ENCODE peak calls at places on chromosomes 13 and 19, in four cellular contexts. O, C, B and I are unnamed samples.

GRCh38 chr19:15115080-15115479 is 7.9 kb downstream of the SYDE1 start:
- DNase-seq in O (no peak), B (no peak), C (no peak), I (no peak)

GRCh38 chr13:99505814-99506269 is 4.6 kb downstream of the TM9SF2 start:
- DNase-seq in C (no peak), B (no peak), O (no peak), I (peak)

GRCh38 chr19:1251233-1251502 is 2.8 kb downstream of the MIDN start:
- DNase-seq in O (peak), B (no peak), C (no peak), I (peak)

GRCh38 chr13:43304449-43304848 is 281.1 kb downstream of the DNAJC15 start:
- DNase-seq in C (no peak), B (no peak), O (no peak), I (no peak)

GRCh38 chr19:46726551-46726950 is 9.6 kb upstream of the PRKD2 start:
- DNase-seq in B (no peak), O (no peak), C (no peak), I (no peak)

GRCh38 chr19:51926426-51926783 is 867 bp upstream of the ZNF613 start:
- DNase-seq in O (no peak), B (no peak), C (no peak), I (no peak)

GRCh38 chr13:42593719-42594012 is 19.7 kb downstream of the TNFSF11 start:
- DNase-seq in O (no peak), B (no peak), C (no peak), I (no peak)

GRCh38 chr13:33817513-33817842 is 471 bp upstream of the RFC3 start:
- DNase-seq in O (no peak), B (no peak), C (no peak), I (no peak)

GRCh38 chr13:19713186-19713965 is 69.4 kb downstream of the PSPC1 start:
- DNase-seq in C (no peak), O (peak), B (no peak), I (peak)

GRCh38 chr19:18488838-18489626 is 32.8 kb downstream of the ELL start:
- DNase-seq in C (no peak), B (no peak), O (peak), I (no peak)

GRCh38 chr19:37251308-37252229 is 33.6 kb downstream of the ZNF383 start:
- DNase-seq in C (peak), B (peak), O (no peak), I (peak)

GRCh38 chr13:112979406-112979902 is 10.4 kb downstream of the MCF2L start:
- DNase-seq in C (no peak), O (no peak), B (no peak), I (no peak)

GRCh38 chr13:86725105-86725504 is 925.9 kb upstream of the SLITRK6 start:
- DNase-seq in O (no peak), C (no peak), B (no peak), I (peak)

GRCh38 chr13:32849369-32849768 is 166.9 kb upstream of the KL start:
- DNase-seq in O (no peak), B (no peak), C (no peak), I (no peak)

GRCh38 chr13:81275666-81276258 is 934.8 kb upstream of the SPRY2 start:
- DNase-seq in C (no peak), O (no peak), B (no peak), I (no peak)

GRCh38 chr13:23934481-23934880 is 37.2 kb upstream of the C1QTNF9B start:
- DNase-seq in O (no peak), B (no peak), C (no peak), I (peak)